ENCODE peak calls at places on chromosome 20, in five cellular contexts. F is breast epithelium, I is A549, S is right cardiac atrium, D is heart left ventricle. E is an unnamed sample.

GRCh38 chr20:21534453-21534852 is 20.6 kb upstream of the NKX2-2 start:
- DNase-seq in D (no peak), S (no peak), I (no peak), F (no peak), E (no peak)

GRCh38 chr20:21027569-21027968 is 78.6 kb downstream of the LINC00237 start:
- DNase-seq in S (no peak), D (no peak), F (no peak), I (peak; percentile 53), E (no peak)

GRCh38 chr20:58131581-58132142 is 96.8 kb downstream of the ANKRD60 start:
- DNase-seq in S (no peak), D (no peak), F (no peak), I (no peak), E (no peak)

GRCh38 chr20:3995067-3995748 is 20.1 kb downstream of the RNF24 start:
- DNase-seq in F (no peak), I (no peak), S (no peak), D (no peak), E (no peak)

GRCh38 chr20:9609892-9610502 is 95.6 kb downstream of the LAMP5 start:
- DNase-seq in D (peak; percentile 28), I (no peak), S (peak; percentile 22), F (peak; percentile 57), E (no peak)

GRCh38 chr20:5719861-5720401 is 30.3 kb upstream of the SHLD1 start:
- DNase-seq in S (no peak), F (no peak), I (no peak), D (no peak), E (no peak)

GRCh38 chr20:62617711-62618483 is 24.4 kb upstream of the SLCO4A1 start:
- DNase-seq in D (peak; percentile 91), I (no peak), S (peak; percentile 82), F (no peak), E (peak; percentile 73)

GRCh38 chr20:56988446-56988845 is 278.0 kb downstream of the BMP7 start:
- DNase-seq in F (no peak), S (no peak), I (no peak), D (no peak), E (no peak)

GRCh38 chr20:37956099-37956498 is 53.2 kb downstream of the VSTM2L start:
- DNase-seq in F (no peak), S (no peak), I (no peak), D (no peak), E (no peak)

GRCh38 chr20:63736893-63737689 is 627 bp downstream of the LIME1 start:
- DNase-seq in I (no peak), S (no peak), D (no peak), F (no peak), E (peak; percentile 46)

GRCh38 chr20:16574656-16575355 is 1.6 kb upstream of the KIF16B start:
- DNase-seq in F (peak; percentile 87), D (peak; percentile 95), I (peak; percentile 99), S (peak; percentile 94), E (peak; percentile 93)

GRCh38 chr20:57662028-57662312 is 41.7 kb upstream of the ZBP1 start:
- DNase-seq in S (no peak), I (no peak), D (no peak), F (no peak), E (no peak)

GRCh38 chr20:59365611-59366284 is 65.3 kb downstream of the EDN3 start:
- DNase-seq in D (no peak), F (no peak), I (no peak), S (no peak), E (no peak)

GRCh38 chr20:59824711-59825562 is 108.5 kb downstream of the SYCP2 start:
- DNase-seq in D (no peak), S (no peak), F (peak; percentile 35), I (no peak), E (no peak)

GRCh38 chr20:36591854-36592641 is 13.5 kb upstream of the RAB5IF start:
- DNase-seq in S (no peak), I (no peak), D (peak; percentile 35), F (no peak), E (no peak)

GRCh38 chr20:4617484-4617883 is 104.2 kb upstream of the PRND start:
- DNase-seq in S (no peak), D (no peak), F (no peak), I (no peak), E (no peak)

GRCh38 chr20:63056236-63057132 is 49.7 kb upstream of the BHLHE23 start:
- DNase-seq in I (no peak), D (peak; percentile 34), F (peak; percentile 52), S (peak; percentile 31), E (peak; percentile 48)

GRCh38 chr20:61924211-61924857 is 141.3 kb downstream of the TAF4 start:
- DNase-seq in F (no peak), S (no peak), I (no peak), D (no peak), E (peak; percentile 27)

GRCh38 chr20:39066464-39066863 is 104.3 kb downstream of the DHX35 start:
- DNase-seq in D (no peak), F (no peak), I (no peak), S (no peak), E (no peak)

GRCh38 chr20:52536841-52537400 is 345.3 kb upstream of the ZFP64 start:
- DNase-seq in F (no peak), D (no peak), I (no peak), S (no peak), E (no peak)

GRCh38 chr20:18056174-18057105 is 1.3 kb downstream of the OVOL2 start:
- DNase-seq in D (no peak), I (no peak), F (no peak), S (no peak), E (peak; percentile 46)

GRCh38 chr20:62328684-62329388 is 26.0 kb downstream of the ADRM1 start:
- DNase-seq in D (no peak), S (no peak), I (no peak), F (no peak), E (peak; percentile 15)

GRCh38 chr20:13638162-13638495 is 603 bp downstream of the TASP1 start:
- DNase-seq in D (no peak), I (peak; percentile 33), S (no peak), F (no peak), E (no peak)

GRCh38 chr20:21521596-21522478 is 8.0 kb upstream of the NKX2-2 start:
- DNase-seq in F (no peak), S (no peak), I (no peak), D (no peak), E (no peak)

GRCh38 chr20:50969416-50969815 is 10.8 kb downstream of the MOCS3 start:
- DNase-seq in S (no peak), F (peak; percentile 5), I (no peak), D (no peak), E (no peak)

GRCh38 chr20:48295445-48295903 is 510.2 kb upstream of the SULF2 start:
- DNase-seq in I (peak; percentile 80), S (no peak), F (no peak), D (no peak), E (no peak)

GRCh38 chr20:45867129-45867810 is 9.9 kb downstream of the ZSWIM3 start:
- DNase-seq in F (no peak), D (no peak), S (no peak), I (no peak), E (no peak)

GRCh38 chr20:5127204-5127858 is 523 bp downstream of the CDS2 start:
- DNase-seq in D (peak; percentile 53), F (peak; percentile 55), S (peak; percentile 36), I (peak; percentile 55), E (peak; percentile 49)

GRCh38 chr20:59299961-59300340 is 460 bp upstream of the EDN3 start:
- DNase-seq in S (no peak), D (no peak), I (peak; percentile 13), F (no peak), E (no peak)

GRCh38 chr20:51275181-51275580 is 252.3 kb upstream of the KCNG1 start:
- DNase-seq in F (no peak), I (no peak), D (no peak), S (no peak), E (no peak)

DNA sequence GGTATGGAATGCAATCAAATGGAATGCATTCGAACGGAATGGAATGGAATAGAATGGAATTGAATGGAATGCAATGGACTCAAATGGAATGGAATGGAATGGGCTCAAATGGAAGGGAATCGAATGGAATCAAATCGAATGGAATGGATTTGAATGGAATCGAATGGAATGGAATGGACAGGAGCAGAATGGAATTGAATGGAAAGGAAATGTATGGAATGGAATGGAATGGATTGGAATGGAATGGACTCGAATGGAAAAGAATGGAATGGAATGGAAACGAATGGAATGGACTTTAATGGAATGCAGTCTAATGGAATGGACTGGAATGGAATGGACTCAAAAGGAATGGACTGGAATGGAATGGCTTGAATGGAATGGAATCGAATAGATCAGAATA is 18.3 kb upstream of the DEFB115 start:
- DNase-seq in D (no peak), I (no peak), S (no peak), F (no peak), E (no peak)
- H3K9me3 ChIP-seq in D (peaks cover 12% of the 10 kb centered on the region), I (peaks cover 5% of the 10 kb centered on the region), S (peaks cover 7% of the 10 kb centered on the region), F (peaks cover 81% of the 10 kb centered on the region), E (peaks cover 5% of the 10 kb centered on the region)

DNA sequence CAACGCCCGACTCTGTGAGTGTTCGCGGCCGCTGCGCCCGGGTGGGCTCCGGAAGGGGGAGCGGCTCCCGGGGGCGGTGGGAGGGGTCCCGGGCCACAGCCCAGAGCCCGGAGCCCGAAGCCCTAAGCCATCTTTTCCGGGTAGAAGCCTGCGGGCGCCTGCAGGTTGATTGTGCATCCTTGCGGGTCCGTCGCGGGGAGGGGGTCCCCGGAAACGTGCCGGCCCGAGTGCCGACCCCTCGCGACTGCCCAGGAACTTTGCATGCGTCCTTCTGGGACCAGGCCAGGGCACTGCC is 413 bp downstream of the PTPRA start:
- DNase-seq in S (peak; percentile 71), I (peak; percentile 35), F (no peak), D (peak; percentile 64), E (no peak)
- H3K9me3 ChIP-seq in S (no peaks in the 10 kb centered on the region), I (no peaks in the 10 kb centered on the region), F (no peaks in the 10 kb centered on the region), D (no peaks in the 10 kb centered on the region), E (no peaks in the 10 kb centered on the region)

DNA sequence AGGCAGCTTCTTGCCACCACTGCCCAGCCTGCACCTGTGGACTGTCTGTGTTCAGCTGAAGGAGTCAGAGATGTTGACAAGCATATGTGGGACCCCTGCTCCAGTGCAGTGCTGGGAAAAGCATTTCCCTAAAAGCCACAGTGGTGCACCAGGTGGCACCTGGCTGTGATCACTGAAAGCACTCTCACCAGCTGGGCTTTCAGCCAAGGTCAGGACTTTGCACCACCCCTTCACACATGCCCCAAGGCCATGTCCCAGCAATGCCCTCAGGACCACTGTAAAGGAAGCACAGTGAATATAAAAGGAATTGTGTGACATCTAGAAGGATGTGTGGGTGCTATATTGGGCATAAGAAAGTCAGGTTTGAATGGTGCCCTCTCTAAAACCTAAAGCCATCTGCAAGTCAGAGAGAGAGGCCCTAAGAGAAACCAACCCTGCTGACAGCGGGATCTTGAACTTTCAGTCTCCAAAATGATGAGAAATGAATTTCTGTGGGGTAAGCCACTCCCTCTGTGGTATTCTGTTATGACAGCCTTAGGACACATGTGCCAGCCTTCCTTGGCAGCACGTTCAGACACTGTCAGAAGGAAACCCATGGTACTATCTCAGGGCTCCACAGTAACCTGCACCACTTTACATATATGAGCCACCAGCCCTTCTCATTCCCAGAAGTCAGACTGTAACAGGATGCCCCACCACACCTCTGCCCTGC is 30.7 kb downstream of the CBLN4 start:
- DNase-seq in S (no peak), I (no peak), D (no peak), F (no peak), E (peak; percentile 64)
- H3K9me3 ChIP-seq in S (no peaks in the 10 kb centered on the region), I (no peaks in the 10 kb centered on the region), D (no peaks in the 10 kb centered on the region), F (no peaks in the 10 kb centered on the region), E (no peaks in the 10 kb centered on the region)

DNA sequence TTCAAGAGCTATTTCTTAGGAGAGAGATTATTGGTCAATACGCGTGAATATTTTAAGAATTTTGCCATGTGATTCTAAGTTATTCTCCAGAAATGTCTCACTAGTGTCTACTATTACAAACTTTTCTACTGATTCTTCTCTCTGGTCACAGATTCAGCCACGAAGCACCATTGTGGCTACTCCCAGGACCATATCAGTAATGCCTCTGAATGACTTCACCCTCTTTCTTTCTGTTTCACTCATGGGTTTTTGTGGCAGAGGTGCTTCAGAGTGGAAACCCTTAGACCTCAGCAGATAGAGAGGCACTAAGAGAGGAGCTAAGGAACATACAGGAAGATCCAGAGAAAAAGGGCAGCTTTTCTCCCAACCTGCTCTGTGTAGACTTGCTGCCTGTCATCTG is 211.3 kb downstream of the CBLN4 start:
- DNase-seq in I (no peak), F (no peak), S (no peak), D (no peak), E (no peak)
- H3K9me3 ChIP-seq in I (no peaks in the 10 kb centered on the region), F (no peaks in the 10 kb centered on the region), S (no peaks in the 10 kb centered on the region), D (no peaks in the 10 kb centered on the region), E (no peaks in the 10 kb centered on the region)